ENCODE peak calls at places on chromosomes 7 and 10, in ten cellular contexts. O, F, K, R, S, N, H, J, G and L are unnamed samples.

GRCh38 chr7:105261689-105262088 is 127.0 kb downstream of the SRPK2 start:
- DNase-seq in O (no peak), F (no peak), K (no peak), R (no peak), S (no peak), N (no peak), H (peak; percentile 12), J (no peak), G (no peak), L (no peak)

GRCh38 chr10:127243490-127244272 is 47.3 kb upstream of the INSYN2A start:
- DNase-seq in O (no peak), F (peak; percentile 68), K (peak; percentile 55), R (no peak), S (no peak), N (no peak), H (no peak), J (peak; percentile 55), G (peak; percentile 38), L (peak; percentile 33)

GRCh38 chr7:16284581-16284980 is 136.8 kb downstream of the CRPPA start:
- DNase-seq in O (no peak), F (no peak), K (no peak), R (no peak), S (no peak), N (no peak), H (no peak), J (no peak), G (no peak), L (no peak)

GRCh38 chr10:121525276-121526039 is 72.8 kb downstream of the FGFR2 start:
- DNase-seq in O (no peak), F (no peak), K (peak; percentile 68), R (no peak), S (no peak), N (no peak), H (no peak), J (no peak), G (no peak), L (no peak)

GRCh38 chr7:86972072-86972471 is 87.4 kb downstream of the ELAPOR2 start:
- DNase-seq in O (no peak), F (no peak), K (no peak), R (no peak), S (no peak), N (no peak), H (no peak), J (no peak), G (no peak), L (no peak)

GRCh38 chr10:132054564-132054963 is 11.2 kb upstream of the JAKMIP3 start:
- DNase-seq in O (peak; percentile 43), F (peak; percentile 4), K (no peak), R (no peak), S (no peak), N (no peak), H (no peak), J (no peak), G (no peak), L (no peak)

GRCh38 chr7:35258891-35259537 is 5.1 kb upstream of the TBX20 start:
- DNase-seq in O (no peak), F (no peak), K (no peak), R (no peak), S (no peak), N (no peak), H (no peak), J (peak; percentile 84), G (no peak), L (peak; percentile 41)

GRCh38 chr7:1470901-1471300 is 11.6 kb upstream of the MICALL2 start:
- DNase-seq in O (no peak), F (no peak), K (no peak), R (no peak), S (no peak), N (no peak), H (no peak), J (no peak), G (no peak), L (no peak)

GRCh38 chr7:47493971-47494370 is 87.9 kb downstream of the TNS3 start:
- DNase-seq in O (no peak), F (no peak), K (peak; percentile 76), R (no peak), S (no peak), N (no peak), H (no peak), J (no peak), G (no peak), L (no peak)

GRCh38 chr7:37083311-37084096 is 359.2 kb upstream of the AOAH start:
- DNase-seq in O (no peak), F (peak; percentile 27), K (no peak), R (no peak), S (no peak), N (no peak), H (no peak), J (peak; percentile 63), G (no peak), L (peak; percentile 59)